ENCODE peak calls at places on chromosomes 11 and 22, in ten cellular contexts. M is MM.1S; G is thyroid gland; W is CD8-positive, alpha-beta T cell; X is body of pancreas; E is psoas muscle; U is thoracic aorta; S is uterus; F is cardiac muscle cell; P is GM12878. Z is an unnamed sample.

GRCh38 chr11:106524446-106524845 is 447.0 kb downstream of the AASDHPPT start:
- DNase-seq in X (no peak), E (no peak), U (no peak), G (no peak), P (no peak), M (no peak), F (no peak), S (no peak), W (no peak), Z (no peak)

GRCh38 chr22:17477401-17477833 is 85.9 kb upstream of the SLC25A18 start:
- DNase-seq in W (no peak), M (no peak), X (no peak), P (no peak), S (peak; percentile 43), E (peak; percentile 73), F (peak; percentile 26), G (no peak), U (no peak), Z (no peak)

GRCh38 chr22:33748714-33749113 is 171.6 kb downstream of the LARGE1 start:
- DNase-seq in S (no peak), M (no peak), F (no peak), W (no peak), U (no peak), X (no peak), G (no peak), P (no peak), E (no peak), Z (no peak)

GRCh38 chr22:24054356-24054755 is 43.3 kb downstream of the CABIN1 start:
- DNase-seq in U (no peak), W (no peak), G (no peak), P (no peak), M (no peak), S (no peak), E (no peak), X (no peak), F (no peak), Z (no peak)

GRCh38 chr11:64034411-64034811 is 1.3 kb upstream of the FLRT1 start:
- DNase-seq in P (no peak), F (no peak), X (no peak), U (no peak), W (no peak), G (no peak), M (no peak), S (no peak), E (no peak), Z (no peak)

GRCh38 chr11:86245369-86246292 is 1.1 kb downstream of the EED start:
- DNase-seq in U (no peak), X (peak; percentile 14), E (no peak), W (peak; percentile 4), M (no peak), P (no peak), F (peak; percentile 14), G (peak; percentile 5), S (no peak), Z (no peak)

GRCh38 chr11:8008212-8008611 is 21.1 kb downstream of the EIF3F start:
- DNase-seq in P (no peak), X (no peak), U (no peak), G (no peak), E (no peak), W (no peak), M (no peak), S (no peak), F (no peak), Z (no peak)

GRCh38 chr11:132032555-132032954 is 662.1 kb downstream of the NTM start:
- DNase-seq in S (no peak), U (no peak), M (no peak), P (no peak), E (no peak), G (no peak), X (no peak), W (no peak), F (no peak), Z (no peak)

GRCh38 chr22:17941501-17942406 is 82.6 kb downstream of the MICAL3 start:
- DNase-seq in S (no peak), U (no peak), G (peak; percentile 82), P (no peak), E (peak; percentile 84), W (no peak), F (peak; percentile 36), M (no peak), X (no peak), Z (no peak)

GRCh38 chr22:45103756-45104155 is 60.0 kb upstream of the NUP50 start:
- DNase-seq in U (no peak), W (no peak), S (no peak), M (no peak), E (no peak), P (no peak), F (no peak), X (no peak), G (no peak), Z (no peak)
- TF ChIP-seq CTCF in U (no peak), W (no peak), S (no peak), M (no peak), E (no peak), P (no peak), F (peak; percentile 24), X (no peak), G (no peak), Z (no peak)

GRCh38 chr11:114295676-114296081 is 520 bp upstream of the NNMT start:
- DNase-seq in G (no peak), X (no peak), F (no peak), M (no peak), E (peak; percentile 56), P (no peak), U (no peak), W (no peak), S (no peak), Z (no peak)

GRCh38 chr11:114290503-114291239 is 5.5 kb upstream of the NNMT start:
- DNase-seq in S (no peak), X (no peak), P (no peak), E (no peak), M (no peak), W (no peak), F (no peak), G (no peak), U (no peak), Z (no peak)

GRCh38 chr11:114291381-114291780 is 4.8 kb upstream of the NNMT start:
- DNase-seq in W (no peak), S (no peak), P (no peak), M (peak; percentile 18), U (no peak), G (no peak), E (no peak), X (no peak), F (no peak), Z (no peak)

GRCh38 chr11:114291847-114292680 is 4.1 kb upstream of the NNMT start:
- DNase-seq in P (no peak), W (no peak), U (no peak), X (no peak), M (peak; percentile 23), E (no peak), G (no peak), S (no peak), F (no peak), Z (no peak)

DNA sequence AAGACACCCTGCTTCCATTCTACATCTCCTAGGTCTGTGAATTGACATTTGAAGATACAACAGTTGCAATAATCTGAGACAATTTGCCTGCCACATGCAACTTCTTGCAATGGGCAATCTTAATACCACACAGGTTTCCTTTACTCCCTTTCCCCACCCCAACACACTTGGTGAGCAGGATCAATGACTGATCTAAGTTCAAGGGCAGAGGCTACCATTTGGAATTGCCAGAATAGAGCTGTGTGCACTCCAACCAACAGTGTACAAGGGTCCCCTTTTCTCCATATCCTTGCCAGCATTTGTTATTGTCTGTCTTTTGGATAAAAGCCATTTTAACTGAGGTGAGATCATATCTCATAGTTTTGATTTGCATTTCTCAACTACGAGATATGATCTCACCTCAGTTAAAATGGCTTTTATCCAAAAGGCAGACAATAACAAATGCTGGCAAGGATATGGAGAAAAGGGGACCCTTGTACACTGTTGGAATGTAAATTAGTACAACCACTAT is 2.9 kb upstream of the NNMT start:
- DNase-seq in F (no peak), E (no peak), P (no peak), G (no peak), U (no peak), X (no peak), W (no peak), M (no peak), S (no peak), Z (no peak)
- H3K4me1 ChIP-seq in F (peaks cover 6% of the 10 kb centered on the region), E (peaks cover 35% of the 10 kb centered on the region), P (no peaks in the 10 kb centered on the region), G (no peaks in the 10 kb centered on the region), U (peaks cover 54% of the 10 kb centered on the region), X (peaks cover 13% of the 10 kb centered on the region), W (no peaks in the 10 kb centered on the region), M (no peaks in the 10 kb centered on the region), S (peaks cover 7% of the 10 kb centered on the region), Z (no peaks in the 10 kb centered on the region)

GRCh38 chr11:945986-946385 is 20.3 kb downstream of the AP2A2 start:
- DNase-seq in P (no peak), X (no peak), S (no peak), W (no peak), G (no peak), M (no peak), U (no peak), F (no peak), E (no peak), Z (no peak)

GRCh38 chr11:947744-948143 is 22.1 kb downstream of the AP2A2 start:
- DNase-seq in U (no peak), M (no peak), W (no peak), X (no peak), G (no peak), F (no peak), P (no peak), E (no peak), S (no peak), Z (no peak)

GRCh38 chr11:942853-943252 is 17.2 kb downstream of the AP2A2 start:
- DNase-seq in F (no peak), M (no peak), W (no peak), E (no peak), P (no peak), S (no peak), U (no peak), X (no peak), G (peak; percentile 23), Z (no peak)

GRCh38 chr11:940496-941135 is 14.9 kb downstream of the AP2A2 start:
- DNase-seq in F (no peak), G (peak; percentile 60), M (no peak), X (no peak), U (no peak), P (no peak), S (no peak), E (no peak), W (no peak), Z (no peak)

GRCh38 chr11:944711-945470 is 19.2 kb downstream of the AP2A2 start:
- DNase-seq in S (no peak), W (no peak), X (no peak), P (no peak), G (no peak), F (peak; percentile 27), U (no peak), M (no peak), E (no peak), Z (no peak)
- TF ChIP-seq CTCF in S (no peak), W (no peak), X (no peak), P (no peak), G (no peak), F (peak; percentile 32), U (no peak), M (no peak), E (no peak), Z (no peak)

DNA sequence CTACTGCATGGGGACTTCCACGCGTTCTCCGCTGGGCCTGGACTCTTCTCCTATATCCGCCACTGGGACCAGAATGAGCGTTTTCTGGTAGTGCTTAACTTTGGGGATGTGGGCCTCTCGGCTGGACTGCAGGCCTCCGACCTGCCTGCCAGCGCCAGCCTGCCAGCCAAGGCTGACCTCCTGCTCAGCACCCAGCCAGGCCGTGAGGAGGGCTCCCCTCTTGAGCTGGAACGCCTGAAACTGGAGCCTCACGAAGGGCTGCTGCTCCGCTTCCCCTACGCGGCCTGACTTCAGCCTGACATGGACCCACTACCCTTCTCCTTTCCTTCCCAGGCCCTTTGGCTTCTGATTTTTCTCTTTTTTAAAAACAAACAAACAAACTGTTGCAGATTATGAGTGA is 7.7 kb downstream of the SLC3A2 start:
- DNase-seq in M (no peak), G (no peak), E (no peak), F (no peak), P (no peak), X (no peak), U (no peak), S (no peak), W (no peak), Z (no peak)
- H3K4me1 ChIP-seq in M (peaks cover 8% of the 10 kb centered on the region), G (peaks cover 2% of the 10 kb centered on the region), E (peaks cover 26% of the 10 kb centered on the region), F (peaks cover 24% of the 10 kb centered on the region), P (no peaks in the 10 kb centered on the region), X (peaks cover 11% of the 10 kb centered on the region), U (peaks cover 26% of the 10 kb centered on the region), S (peaks cover 5% of the 10 kb centered on the region), W (peaks cover 9% of the 10 kb centered on the region), Z (peaks cover 24% of the 10 kb centered on the region)

Z was measured in mucosa of descending colon.